ENCODE peak calls at places on chromosomes 7 and 10, in five cellular contexts. O is A549, W is choroid plexus epithelial cell, E is lower lobe of right lung, Y is cardiac muscle cell. N is an unnamed sample.
A peak's percentile ranks its signal among the peaks of the same experiment; 100 is the strongest.

GRCh38 chr7:108503112-108504026 is 22.6 kb downstream of the PNPLA8 start:
- DNase-seq in O (no peak), W (peak; percentile 47), E (no peak), Y (no peak), N (no peak)

GRCh38 chr10:116403740-116404250 is 23.9 kb upstream of the PNLIPRP3 start:
- DNase-seq in O (no peak), E (no peak), W (no peak), Y (no peak), N (no peak)

GRCh38 chr10:101292194-101293006 is 61.6 kb upstream of the BTRC start:
- DNase-seq in O (no peak), Y (peak; percentile 52), E (no peak), W (peak; percentile 8), N (no peak)

GRCh38 chr7:18770154-18770807 is 274.7 kb downstream of the HDAC9 start:
- DNase-seq in W (peak; percentile 84), Y (no peak), O (no peak), E (no peak), N (no peak)

GRCh38 chr7:17044396-17044795 is 162.6 kb upstream of the AGR3 start:
- DNase-seq in O (no peak), W (no peak), E (no peak), Y (no peak), N (no peak)

GRCh38 chr10:92768104-92768503 is 78.3 kb downstream of the HHEX start:
- DNase-seq in O (no peak), Y (no peak), W (no peak), E (no peak), N (no peak)

GRCh38 chr7:142908921-142909870 is 23.7 kb upstream of the TRPV6 start:
- DNase-seq in O (peak; percentile 31), E (no peak), W (no peak), Y (peak; percentile 14), N (no peak)

GRCh38 chr10:61937631-61938284 is 36.3 kb downstream of the ARID5B start:
- DNase-seq in W (peak; percentile 67), Y (no peak), E (no peak), O (no peak), N (no peak)

GRCh38 chr7:92058040-92058439 is 76.2 kb downstream of the CYP51A1 start:
- DNase-seq in Y (no peak), E (no peak), O (no peak), W (no peak), N (no peak)

GRCh38 chr7:158283016-158283974 is 304.3 kb downstream of the PTPRN2 start:
- DNase-seq in W (no peak), E (no peak), Y (no peak), O (no peak), N (no peak)

GRCh38 chr7:158285383-158285770 is 302.2 kb downstream of the PTPRN2 start:
- DNase-seq in O (no peak), E (no peak), W (no peak), Y (no peak), N (no peak)

GRCh38 chr7:158284617-158285382 is 302.8 kb downstream of the PTPRN2 start:
- DNase-seq in O (no peak), Y (no peak), E (no peak), W (no peak), N (no peak)

GRCh38 chr7:158284121-158284520 is 303.5 kb downstream of the PTPRN2 start:
- DNase-seq in Y (no peak), E (no peak), W (no peak), O (no peak), N (peak; percentile 5)

DNA sequence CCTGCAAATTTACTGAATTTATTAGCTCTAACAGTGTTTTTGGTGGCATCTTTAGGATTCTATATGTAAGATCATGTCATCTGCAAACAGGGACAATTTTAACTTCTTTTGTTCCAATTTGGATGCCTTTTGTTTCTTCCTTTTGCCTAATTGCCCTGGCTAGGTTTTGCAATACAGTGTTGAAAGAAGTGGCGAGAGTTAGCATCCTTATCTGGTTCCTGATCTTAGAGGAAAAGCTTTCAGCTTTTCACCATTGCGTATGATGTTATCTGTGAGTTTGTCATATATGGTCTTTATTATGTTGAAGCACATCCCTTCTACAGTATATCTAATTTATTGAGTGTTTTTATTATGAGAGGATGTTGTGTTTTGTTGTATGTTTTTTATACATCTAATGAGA is 301.4 kb downstream of the PTPRN2 start:
- DNase-seq in W (no peak), Y (no peak), E (no peak), O (no peak), N (no peak)
- H3K4me3 ChIP-seq in W (no peak overlapping the region), Y (no peak overlapping the region), E (no peak overlapping the region), O (no peak overlapping the region), N (no peak overlapping the region)

DNA sequence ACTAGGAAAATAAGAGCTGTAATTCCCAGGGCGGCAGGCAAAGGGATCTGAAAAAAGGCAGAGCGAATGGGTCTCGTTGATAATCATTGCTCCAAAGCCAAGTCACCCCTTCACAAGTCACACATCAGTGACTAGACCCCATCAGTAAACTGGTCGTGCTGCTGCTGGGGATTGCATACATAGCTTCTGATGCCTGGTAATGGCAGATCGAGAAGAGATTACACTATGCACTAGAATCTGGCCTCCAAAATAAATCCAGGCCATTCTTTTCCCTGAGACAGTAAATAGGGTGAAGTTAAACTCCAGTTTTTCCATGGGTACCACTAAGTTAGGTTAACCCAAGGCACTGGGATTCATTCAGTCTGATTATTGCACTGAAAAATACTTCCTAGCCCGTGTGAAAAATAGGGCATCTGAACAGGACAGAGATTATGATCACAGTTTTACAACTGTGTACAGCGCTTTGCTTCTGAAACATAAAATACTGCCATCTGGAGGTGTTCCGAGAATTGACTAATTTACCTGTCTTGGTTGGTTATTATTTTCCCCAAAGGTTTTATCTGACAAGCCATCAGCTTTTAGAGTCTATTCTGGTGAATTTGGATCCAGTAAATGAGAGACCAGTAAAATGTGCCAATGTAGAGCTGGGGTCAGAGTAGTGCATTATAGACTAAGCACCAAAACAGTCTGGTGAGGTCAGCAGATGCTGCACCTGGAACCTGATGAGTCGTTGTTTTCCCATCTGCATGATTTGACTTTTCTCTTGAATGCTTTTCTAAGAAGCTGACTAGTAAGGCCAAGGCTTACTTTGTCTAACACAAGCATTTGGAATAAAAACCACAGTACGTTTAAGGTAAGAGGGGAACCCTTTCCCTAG is 82.9 kb upstream of the AFAP1L2 start:
- DNase-seq in Y (no peak), W (peak; percentile 45), E (no peak), O (peak; percentile 14), N (no peak)
- TF ChIP-seq CTCF in Y (no peak), W (no peak), E (no peak), O (peak; percentile 33), N (no peak)

GRCh38 chr7:151228024-151228866 is 1.2 kb upstream of the ABCF2 start:
- DNase-seq in W (no peak), E (no peak), Y (no peak), O (no peak), N (no peak)
- H3K4me3 ChIP-seq in W (peak overlapping the region; percentile 76), E (peak overlapping the region; percentile 90), Y (peak overlapping the region; percentile 92), O (peak overlapping the region; percentile 93), N (peak overlapping the region; percentile 86)

GRCh38 chr10:42428534-42428933 is 209.8 kb downstream of the ZNF33B start:
- DNase-seq in O (no peak), Y (no peak), W (peak; percentile 28), E (no peak), N (no peak)
- TF ChIP-seq CTCF in O (peak; percentile 21), Y (peak; percentile 18), W (peak; percentile 47), E (peak; percentile 39), N (no peak)

DNA sequence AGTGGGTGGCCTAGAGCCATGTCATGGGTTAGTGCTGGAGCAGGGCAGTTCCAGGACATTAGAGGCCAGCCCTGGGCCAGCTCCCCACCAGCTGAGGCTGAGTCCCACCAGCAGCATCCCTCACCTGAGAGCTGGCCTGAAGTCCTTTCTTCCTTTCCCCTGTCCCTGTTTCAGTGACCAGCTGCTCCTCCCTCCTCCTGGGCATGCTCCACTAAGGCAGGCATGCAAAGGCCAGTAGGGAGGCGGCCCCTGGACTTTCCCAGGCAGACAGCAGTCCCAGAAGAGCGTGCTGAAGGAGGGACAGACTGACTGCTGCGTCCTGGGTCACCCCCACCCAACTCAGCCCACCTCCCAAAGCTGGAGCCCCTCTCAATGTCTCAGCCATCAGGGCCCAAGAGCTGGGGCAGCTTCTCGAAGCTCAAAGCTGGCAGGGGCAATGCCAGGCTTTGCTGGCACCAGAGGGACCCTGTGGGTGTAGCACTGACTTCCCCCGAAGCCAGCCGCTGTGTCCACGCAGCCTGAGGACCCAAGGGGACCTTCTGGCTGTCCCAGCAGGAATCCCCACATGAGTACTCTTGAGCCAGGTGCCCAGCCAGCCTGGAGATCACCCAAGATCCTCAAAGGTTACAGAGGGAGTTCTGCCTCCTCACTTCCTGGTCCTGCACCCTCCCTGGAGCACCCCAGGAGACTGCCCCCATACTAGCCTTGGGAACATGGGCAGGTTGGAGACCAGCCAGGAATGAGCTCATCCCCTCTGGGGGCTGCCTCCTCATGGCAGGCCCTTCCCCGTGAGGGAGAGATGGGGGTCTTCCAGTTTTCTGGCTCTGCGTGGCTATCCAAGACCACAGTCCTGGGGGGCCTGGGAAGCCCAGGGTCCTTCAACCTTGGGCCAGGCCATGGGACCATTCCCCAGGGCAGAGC is 35.2 kb upstream of the RET start:
- DNase-seq in W (no peak), Y (no peak), E (peak; percentile 44), O (no peak), N (peak; percentile 9)
- H3K4me3 ChIP-seq in W (no peak overlapping the region), Y (no peak overlapping the region), E (no peak overlapping the region), O (no peak overlapping the region), N (no peak overlapping the region)

DNA sequence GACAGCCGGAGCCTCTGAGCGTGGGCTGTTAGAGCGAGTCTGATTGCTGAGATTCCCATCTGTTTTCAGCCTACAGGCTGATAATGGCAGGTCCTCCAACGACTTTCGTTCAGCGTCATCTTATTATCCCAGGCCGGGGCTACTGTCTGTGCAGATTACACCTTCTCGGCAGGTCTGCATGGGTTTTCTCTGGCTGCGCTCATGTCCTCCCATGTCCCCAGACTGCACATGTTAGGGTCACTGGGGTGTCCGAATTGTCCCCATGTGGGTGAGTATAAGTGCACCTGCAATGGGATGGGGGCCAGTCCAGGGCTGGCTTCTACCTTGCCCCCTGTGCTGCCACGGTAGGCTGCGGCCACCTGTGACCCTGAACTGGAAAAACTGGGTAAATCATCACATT is 257.8 kb downstream of the COBL start:
- DNase-seq in W (no peak), Y (no peak), O (no peak), E (no peak), N (no peak)
- TF ChIP-seq CTCF in W (no peak), Y (no peak), O (no peak), E (no peak), N (no peak)

GRCh38 chr7:26637610-26638009 is 226.8 kb downstream of the SKAP2 start:
- DNase-seq in W (no peak), Y (no peak), O (no peak), E (no peak), N (no peak)
- H3K4me3 ChIP-seq in W (no peak overlapping the region), Y (no peak overlapping the region), O (no peak overlapping the region), E (no peak overlapping the region), N (no peak overlapping the region)

N was measured in uterus.